ENCODE peak calls at places on chromosomes 4 and X, in six cellular contexts. One of them, this sample, is unnamed.

GRCh38 chr4:48778431-48779094 is 1.5 kb downstream of the FRYL start:
- DNase-seq in activated naive CD4-positive, alpha-beta T cell: no peak
- DNase-seq in naive thymus-derived CD4-positive, alpha-beta T cell: no peak
- DNase-seq in psoas muscle: no peak
- DNase-seq in NB4: peak
- DNase-seq in fibroblast of lung: peak
- DNase-seq in this sample: no peak

GRCh38 chr4:79297029-79297428 is 28.8 kb downstream of the NAA11 start:
- DNase-seq in activated naive CD4-positive, alpha-beta T cell: no peak
- DNase-seq in naive thymus-derived CD4-positive, alpha-beta T cell: no peak
- DNase-seq in psoas muscle: peak
- DNase-seq in NB4: no peak
- DNase-seq in fibroblast of lung: no peak
- DNase-seq in this sample: no peak

GRCh38 chr4:77501851-77502250 is 103.8 kb upstream of the CXCL13 start:
- DNase-seq in activated naive CD4-positive, alpha-beta T cell: no peak
- DNase-seq in naive thymus-derived CD4-positive, alpha-beta T cell: no peak
- DNase-seq in psoas muscle: no peak
- DNase-seq in NB4: no peak
- DNase-seq in fibroblast of lung: no peak
- DNase-seq in this sample: no peak

GRCh38 chr4:61889117-61889516 is 689.0 kb downstream of the ADGRL3 start:
- DNase-seq in activated naive CD4-positive, alpha-beta T cell: no peak
- DNase-seq in naive thymus-derived CD4-positive, alpha-beta T cell: no peak
- DNase-seq in psoas muscle: no peak
- DNase-seq in NB4: no peak
- DNase-seq in fibroblast of lung: no peak
- DNase-seq in this sample: no peak

GRCh38 chr4:41438564-41438963 is 99.4 kb upstream of the LIMCH1 start:
- DNase-seq in activated naive CD4-positive, alpha-beta T cell: no peak
- DNase-seq in naive thymus-derived CD4-positive, alpha-beta T cell: no peak
- DNase-seq in psoas muscle: no peak
- DNase-seq in NB4: no peak
- DNase-seq in fibroblast of lung: no peak
- DNase-seq in this sample: no peak

GRCh38 chrX:1434871-1435240 is 17.9 kb downstream of the ASMTL start:
- DNase-seq in activated naive CD4-positive, alpha-beta T cell: no peak
- DNase-seq in naive thymus-derived CD4-positive, alpha-beta T cell: no peak
- DNase-seq in psoas muscle: no peak
- DNase-seq in NB4: no peak
- DNase-seq in fibroblast of lung: no peak
- DNase-seq in this sample: no peak

GRCh38 chr4:15729910-15730533 is 27.2 kb downstream of the BST1 start:
- DNase-seq in activated naive CD4-positive, alpha-beta T cell: no peak
- DNase-seq in naive thymus-derived CD4-positive, alpha-beta T cell: peak
- DNase-seq in psoas muscle: no peak
- DNase-seq in NB4: peak
- DNase-seq in fibroblast of lung: peak
- DNase-seq in this sample: peak

GRCh38 chr4:80615099-80615498 is 279.6 kb downstream of the CFAP299 start:
- DNase-seq in activated naive CD4-positive, alpha-beta T cell: no peak
- DNase-seq in naive thymus-derived CD4-positive, alpha-beta T cell: no peak
- DNase-seq in psoas muscle: no peak
- DNase-seq in NB4: no peak
- DNase-seq in fibroblast of lung: no peak
- DNase-seq in this sample: no peak

GRCh38 chrX:11533211-11533651 is 132.5 kb downstream of the ARHGAP6 start:
- DNase-seq in activated naive CD4-positive, alpha-beta T cell: no peak
- DNase-seq in naive thymus-derived CD4-positive, alpha-beta T cell: peak
- DNase-seq in psoas muscle: no peak
- DNase-seq in NB4: peak
- DNase-seq in fibroblast of lung: peak
- DNase-seq in this sample: peak

GRCh38 chr4:53917719-53918118 is 146.7 kb downstream of the CHIC2 start:
- DNase-seq in activated naive CD4-positive, alpha-beta T cell: no peak
- DNase-seq in naive thymus-derived CD4-positive, alpha-beta T cell: no peak
- DNase-seq in psoas muscle: no peak
- DNase-seq in NB4: no peak
- DNase-seq in fibroblast of lung: peak
- DNase-seq in this sample: no peak

GRCh38 chr4:155426953-155427352 is 50.2 kb upstream of the MAP9 start:
- DNase-seq in activated naive CD4-positive, alpha-beta T cell: no peak
- DNase-seq in naive thymus-derived CD4-positive, alpha-beta T cell: no peak
- DNase-seq in psoas muscle: no peak
- DNase-seq in NB4: no peak
- DNase-seq in fibroblast of lung: no peak
- DNase-seq in this sample: no peak

GRCh38 chrX:39335447-39336235 is 534.4 kb downstream of the MID1IP1 start:
- DNase-seq in activated naive CD4-positive, alpha-beta T cell: no peak
- DNase-seq in naive thymus-derived CD4-positive, alpha-beta T cell: no peak
- DNase-seq in psoas muscle: no peak
- DNase-seq in NB4: no peak
- DNase-seq in fibroblast of lung: no peak
- DNase-seq in this sample: no peak

GRCh38 chr4:96352051-96352517 is 512.2 kb downstream of the PDHA2 start:
- DNase-seq in activated naive CD4-positive, alpha-beta T cell: no peak
- DNase-seq in naive thymus-derived CD4-positive, alpha-beta T cell: no peak
- DNase-seq in psoas muscle: no peak
- DNase-seq in NB4: peak
- DNase-seq in fibroblast of lung: peak
- DNase-seq in this sample: no peak

GRCh38 chr4:124304936-124305335 is 407.6 kb downstream of the ANKRD50 start:
- DNase-seq in activated naive CD4-positive, alpha-beta T cell: no peak
- DNase-seq in naive thymus-derived CD4-positive, alpha-beta T cell: no peak
- DNase-seq in psoas muscle: no peak
- DNase-seq in NB4: no peak
- DNase-seq in fibroblast of lung: peak
- DNase-seq in this sample: no peak

GRCh38 chrX:68433981-68434299 is 645 bp upstream of the OPHN1 start:
- DNase-seq in activated naive CD4-positive, alpha-beta T cell: no peak
- DNase-seq in naive thymus-derived CD4-positive, alpha-beta T cell: no peak
- DNase-seq in psoas muscle: no peak
- DNase-seq in NB4: no peak
- DNase-seq in fibroblast of lung: no peak
- DNase-seq in this sample: no peak

GRCh38 chr4:153170407-153170806 is 33.8 kb upstream of the TRIM2 start:
- DNase-seq in activated naive CD4-positive, alpha-beta T cell: no peak
- DNase-seq in naive thymus-derived CD4-positive, alpha-beta T cell: no peak
- DNase-seq in psoas muscle: no peak
- DNase-seq in NB4: no peak
- DNase-seq in fibroblast of lung: no peak
- DNase-seq in this sample: no peak

GRCh38 chr4:176422511-176422910 is 102.7 kb downstream of the SPCS3 start:
- DNase-seq in activated naive CD4-positive, alpha-beta T cell: no peak
- DNase-seq in naive thymus-derived CD4-positive, alpha-beta T cell: no peak
- DNase-seq in psoas muscle: no peak
- DNase-seq in NB4: no peak
- DNase-seq in fibroblast of lung: no peak
- DNase-seq in this sample: no peak

This sample was measured in CD4-positive, CD25-positive, alpha-beta regulatory T cell.